ENCODE peak calls at places on chromosomes 4 and X, in eight cellular contexts. K is kidney epithelial cell, X is dorsolateral prefrontal cortex, P is left lung, J is osteoblast, U is endodermal cell, A is stomach, R is lower leg skin. O is an unnamed sample.

GRCh38 chrX:290476-291166 is 9.4 kb downstream of the PLCXD1 start:
- DNase-seq in P (peak), X (no peak), A (no peak), K (no peak), U (no peak), R (peak), J (peak), O (no peak)

GRCh38 chrX:126456136-126456535 is 96.5 kb downstream of the DCAF12L1 start:
- DNase-seq in R (no peak), K (no peak), A (no peak), P (no peak), X (no peak), U (no peak), J (no peak), O (no peak)

GRCh38 chr4:6087669-6088068 is 69.4 kb upstream of the C4orf50 start:
- DNase-seq in U (peak), R (peak), J (no peak), X (peak), K (no peak), A (peak), P (no peak), O (peak)

GRCh38 chrX:11129546-11129945 is 18.4 kb downstream of the HCCS start:
- DNase-seq in K (no peak), P (no peak), U (no peak), J (no peak), A (no peak), X (no peak), R (no peak), O (no peak)

GRCh38 chr4:156619154-156619934 is 352.3 kb downstream of the PDGFC start:
- DNase-seq in J (no peak), U (no peak), A (no peak), P (no peak), K (no peak), R (no peak), X (no peak), O (no peak)

GRCh38 chr4:157700898-157701694 is 471.7 kb downstream of the GASK1B start:
- DNase-seq in P (no peak), K (no peak), A (no peak), U (no peak), R (no peak), X (no peak), J (no peak), O (no peak)

GRCh38 chr4:3343358-3343757 is 50.5 kb downstream of the RGS12 start:
- DNase-seq in P (no peak), A (no peak), K (no peak), U (no peak), R (no peak), X (no peak), J (no peak), O (no peak)

GRCh38 chr4:170374770-170375169 is 285.0 kb upstream of the AADAT start:
- DNase-seq in P (no peak), J (peak), A (no peak), R (no peak), U (peak), K (no peak), X (no peak), O (no peak)

GRCh38 chr4:57282556-57283310 is 172.5 kb upstream of the IGFBP7 start:
- DNase-seq in P (no peak), J (no peak), U (no peak), K (no peak), X (no peak), A (no peak), R (no peak), O (no peak)

GRCh38 chr4:28073860-28074555 is 1213.4 kb downstream of the STIM2 start:
- DNase-seq in X (no peak), K (no peak), J (no peak), A (no peak), R (no peak), U (peak), P (no peak), O (peak)

GRCh38 chr4:186772936-186773335 is 49.3 kb upstream of the FAT1 start:
- DNase-seq in J (no peak), X (no peak), P (no peak), K (no peak), R (no peak), U (no peak), A (no peak), O (no peak)

GRCh38 chr4:10173754-10174749 is 57.5 kb upstream of the WDR1 start:
- DNase-seq in R (no peak), A (peak), P (peak), J (no peak), U (no peak), K (no peak), X (peak), O (peak)

GRCh38 chr4:40227284-40227683 is 30.5 kb downstream of the RHOH start:
- DNase-seq in R (no peak), X (no peak), P (no peak), U (no peak), A (no peak), J (no peak), K (no peak), O (no peak)

GRCh38 chrX:47560179-47560830 is 700 bp upstream of the ARAF start:
- DNase-seq in U (no peak), A (no peak), J (no peak), K (no peak), R (no peak), X (no peak), P (no peak), O (no peak)

GRCh38 chrX:69466546-69466945 is 37.6 kb upstream of the NALF2 start:
- DNase-seq in A (no peak), K (no peak), P (no peak), X (no peak), J (peak), R (no peak), U (no peak), O (no peak)

GRCh38 chrX:139783959-139784358 is 76.0 kb upstream of the MCF2 start:
- DNase-seq in X (no peak), A (no peak), U (no peak), J (no peak), R (no peak), P (no peak), K (no peak), O (no peak)

GRCh38 chr4:9979101-9979815 is 42.0 kb downstream of the SLC2A9 start:
- DNase-seq in K (no peak), X (no peak), R (no peak), U (peak), P (no peak), A (no peak), J (no peak), O (no peak)

GRCh38 chrX:46929439-46930018 is 17.3 kb downstream of the JADE3 start:
- DNase-seq in J (peak), P (no peak), U (no peak), R (no peak), K (peak), A (no peak), X (no peak), O (no peak)

GRCh38 chr4:38805530-38806145 is 1.0 kb upstream of the TLR1 start:
- DNase-seq in U (no peak), P (peak), J (no peak), R (no peak), A (no peak), K (no peak), X (no peak), O (no peak)

GRCh38 chr4:147492761-147493160 is 11.9 kb downstream of the EDNRA start:
- DNase-seq in A (no peak), U (no peak), P (no peak), J (peak), K (no peak), X (no peak), R (no peak), O (no peak)

GRCh38 chr4:38980903-38981676 is 51.1 kb downstream of the TMEM156 start:
- DNase-seq in P (no peak), U (no peak), A (no peak), J (no peak), R (no peak), K (peak), X (no peak), O (no peak)

GRCh38 chr4:22686156-22686555 is 6.6 kb upstream of the GBA3 start:
- DNase-seq in X (no peak), P (no peak), U (no peak), R (no peak), A (no peak), K (no peak), J (no peak), O (no peak)

GRCh38 chrX:55127692-55128091 is 38.9 kb downstream of the PAGE2 start:
- DNase-seq in A (no peak), K (no peak), J (no peak), R (no peak), U (no peak), P (no peak), X (no peak), O (no peak)

GRCh38 chrX:13647709-13648212 is 5.2 kb upstream of the TCEANC start:
- DNase-seq in U (no peak), R (no peak), J (no peak), A (peak), X (no peak), P (peak), K (no peak), O (peak)

GRCh38 chr4:104420766-104421165 is 73.9 kb downstream of the CXXC4 start:
- DNase-seq in A (no peak), P (no peak), K (no peak), U (peak), X (no peak), R (no peak), J (no peak), O (no peak)

GRCh38 chrX:10360121-10360520 is 203.3 kb downstream of the CLCN4 start:
- DNase-seq in K (no peak), A (no peak), X (peak), J (peak), P (no peak), R (no peak), U (no peak), O (no peak)

GRCh38 chr4:126582737-126583136 is 1050.0 kb upstream of the INTU start:
- DNase-seq in A (no peak), K (no peak), P (no peak), R (no peak), U (peak), J (no peak), X (no peak), O (no peak)

GRCh38 chr4:61195064-61195463 is 5.1 kb upstream of the ADGRL3 start:
- DNase-seq in P (no peak), J (no peak), U (no peak), R (no peak), K (no peak), A (no peak), X (no peak), O (no peak)

GRCh38 chr4:137545461-137545861 is 13.2 kb upstream of the PCDH18 start:
- DNase-seq in K (no peak), J (peak), U (no peak), R (no peak), X (no peak), P (no peak), A (no peak), O (no peak)

GRCh38 chr4:174212061-174212460 is 71.4 kb downstream of the FBXO8 start:
- DNase-seq in X (no peak), J (no peak), K (no peak), P (no peak), U (no peak), R (no peak), A (no peak), O (no peak)

GRCh38 chr4:154998284-154998683 is 210.2 kb upstream of the NPY2R start:
- DNase-seq in K (no peak), X (no peak), P (no peak), R (no peak), U (no peak), A (no peak), J (peak), O (no peak)

GRCh38 chr4:173289351-173289725 is 44.8 kb downstream of the HMGB2 start:
- DNase-seq in J (no peak), X (no peak), R (no peak), A (no peak), K (no peak), U (no peak), P (no peak), O (peak)

GRCh38 chrX:79270401-79270800 is 96.7 kb downstream of the ITM2A start:
- DNase-seq in K (no peak), P (no peak), R (no peak), U (peak), J (no peak), A (peak), X (no peak), O (peak)

GRCh38 chrX:141341341-141341740 is 99.0 kb upstream of the SPANXC start:
- DNase-seq in P (no peak), U (no peak), X (no peak), A (no peak), R (no peak), J (peak), K (peak), O (no peak)

GRCh38 chr4:173013232-173013932 is 155.2 kb upstream of the GALNT7 start:
- DNase-seq in R (no peak), J (peak), A (peak), X (peak), K (no peak), P (no peak), U (peak), O (peak)

GRCh38 chr4:7155611-7156071 is 36.7 kb upstream of the SORCS2 start:
- DNase-seq in X (no peak), P (peak), A (no peak), K (no peak), U (peak), R (peak), J (peak), O (peak)

GRCh38 chr4:88457307-88458090 is 580 bp downstream of the HERC5 start:
- DNase-seq in A (peak), R (peak), U (peak), P (peak), K (no peak), X (no peak), J (no peak), O (peak)

GRCh38 chr4:83855044-83855443 is 319.1 kb downstream of the GPAT3 start:
- DNase-seq in P (no peak), K (peak), R (no peak), U (no peak), J (peak), A (no peak), X (no peak), O (peak)

GRCh38 chrX:48468247-48468671 is 1.8 kb downstream of the SLC38A5 start:
- DNase-seq in J (peak), R (no peak), X (no peak), P (no peak), A (peak), K (no peak), U (peak), O (no peak)

GRCh38 chrX:38692961-38693360 is 108.3 kb upstream of the MID1IP1 start:
- DNase-seq in R (no peak), A (no peak), X (no peak), P (no peak), J (no peak), U (no peak), K (no peak), O (no peak)
- H3K4me3 ChIP-seq in R (no peak), A (no peak), X (no peak), P (no peak), J (no peak), U (no peak), K (no peak), O (no peak)

DNA sequence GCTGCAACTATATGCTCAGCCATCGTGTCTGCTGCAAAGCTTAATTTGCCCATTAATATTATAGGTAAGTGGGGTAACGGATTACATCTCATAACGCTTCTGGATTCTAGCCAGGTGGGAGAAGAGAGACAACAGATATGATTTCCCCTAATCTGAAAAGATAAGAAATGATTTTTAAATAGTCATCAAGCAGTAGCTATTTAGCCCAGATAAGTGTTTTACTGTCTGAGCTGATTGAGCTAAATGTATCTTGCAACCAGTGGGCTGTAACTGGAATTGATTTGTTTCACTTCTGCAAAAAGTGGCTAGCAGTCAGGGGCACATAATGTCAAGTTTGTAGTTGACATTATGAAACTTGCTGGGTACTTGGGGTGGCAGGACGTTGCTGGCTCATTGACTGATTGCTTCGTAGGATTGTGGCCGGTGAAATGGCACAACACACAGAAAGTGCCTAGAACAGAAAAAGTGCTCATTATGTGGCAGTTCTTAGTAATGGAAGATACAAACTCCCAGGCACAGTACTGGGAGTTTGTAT is 18.5 kb downstream of the LAP3 start:
- DNase-seq in U (no peak), P (no peak), J (no peak), A (no peak), X (no peak), K (no peak), R (no peak), O (no peak)
- H3K4me3 ChIP-seq in U (no peak), P (no peak), J (no peak), A (no peak), X (no peak), K (no peak), R (no peak), O (no peak)

DNA sequence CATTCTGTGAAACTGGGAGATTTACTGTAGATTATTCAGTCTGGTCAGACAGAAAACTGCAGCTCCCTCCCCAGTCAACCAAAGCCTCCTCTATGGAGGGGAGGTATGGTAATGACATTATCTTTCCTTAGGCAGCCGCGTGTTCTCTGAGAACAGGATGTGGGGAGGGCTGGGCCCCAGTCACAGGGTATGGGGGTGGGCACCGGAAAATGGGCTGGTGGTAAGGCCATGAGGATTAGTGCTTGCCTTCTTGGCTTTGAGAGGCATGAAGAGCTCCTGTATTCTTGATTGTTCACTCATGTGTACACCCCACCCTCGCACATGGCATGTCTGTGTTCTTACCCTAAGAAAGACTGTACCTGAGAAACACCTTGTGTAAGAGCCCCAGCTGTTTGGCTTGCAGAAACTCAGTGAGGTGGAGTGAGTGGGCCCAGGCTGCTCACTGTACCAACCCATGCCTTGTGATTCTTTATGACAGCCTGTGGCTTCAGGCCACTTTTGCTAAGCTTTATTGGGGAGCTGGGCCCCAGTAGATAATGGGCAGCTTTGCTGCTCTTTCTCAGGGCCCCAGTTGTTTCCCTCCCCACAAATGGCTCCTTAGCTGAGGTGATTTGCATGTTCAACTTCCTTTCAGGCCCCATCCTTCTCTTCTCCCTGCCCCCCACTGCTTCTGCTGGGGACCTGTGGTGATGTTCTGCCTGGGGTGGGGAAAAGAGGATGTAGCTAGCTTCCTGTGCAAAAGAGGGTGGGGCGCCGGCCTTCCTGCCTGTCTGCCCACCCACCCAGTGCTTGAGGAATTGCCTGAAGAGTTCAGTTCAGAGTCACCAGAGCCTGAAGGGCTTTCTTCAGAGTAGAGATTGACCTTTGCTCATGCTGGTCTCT is 30.7 kb downstream of the MSN start:
- DNase-seq in A (peak), P (peak), U (no peak), K (no peak), R (peak), X (no peak), J (no peak), O (no peak)
- H3K4me3 ChIP-seq in A (no peak), P (no peak), U (no peak), K (no peak), R (no peak), X (no peak), J (no peak), O (no peak)

GRCh38 chr4:142402156-142402555 is 443.9 kb downstream of the INPP4B start:
- DNase-seq in P (no peak), R (no peak), J (no peak), K (no peak), A (no peak), U (no peak), X (no peak), O (no peak)
- H3K4me3 ChIP-seq in P (peak), R (no peak), J (peak), K (no peak), A (no peak), U (no peak), X (no peak), O (no peak)

GRCh38 chrX:123464709-123465108 is 268.1 kb downstream of the THOC2 start:
- DNase-seq in R (no peak), J (no peak), K (no peak), A (no peak), P (no peak), U (no peak), X (no peak), O (no peak)
- H3K4me3 ChIP-seq in R (no peak), J (no peak), K (no peak), A (no peak), P (no peak), U (no peak), X (no peak), O (no peak)

DNA sequence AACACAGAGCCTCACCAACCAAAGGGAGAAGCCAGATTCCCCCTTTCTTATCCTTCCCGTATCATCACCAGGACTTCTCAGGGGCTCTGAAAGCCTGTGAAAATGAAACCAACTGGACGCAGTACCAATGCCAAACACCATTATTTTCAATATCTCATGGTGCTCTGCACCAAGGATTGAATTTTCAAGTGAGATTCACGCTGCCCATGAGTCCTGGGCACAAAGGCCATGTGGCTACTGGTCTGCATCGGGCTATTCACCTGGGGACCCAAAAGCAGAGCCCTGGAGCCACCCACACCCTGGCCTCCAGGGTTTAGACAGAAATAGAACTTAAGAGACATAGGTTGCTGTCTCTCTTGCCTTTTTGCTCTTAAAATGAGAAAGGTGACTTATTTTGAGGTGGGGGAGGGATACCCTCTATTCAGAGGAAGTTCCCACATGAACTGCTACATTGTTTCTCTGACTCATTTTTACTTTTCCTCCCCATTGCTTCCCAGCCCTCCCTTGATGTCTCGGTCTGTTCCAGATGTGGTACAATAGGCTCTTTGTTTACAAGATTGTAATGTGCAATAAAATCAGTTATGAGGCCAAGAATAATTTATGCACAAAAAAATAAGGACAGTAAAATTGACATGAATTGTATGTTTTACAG is 55.4 kb downstream of the MAML3 start:
- DNase-seq in K (no peak), J (no peak), A (no peak), R (no peak), U (no peak), P (no peak), X (no peak), O (no peak)
- H3K4me3 ChIP-seq in K (no peak), J (peak), A (no peak), R (no peak), U (no peak), P (peak), X (peak), O (no peak)